ENCODE peak calls at places on chromosome 17, in ten cellular contexts. V is heart left ventricle, G is suprapubic skin, K is psoas muscle, X is hepatocyte, Z is H1, J is MM.1S, Q is fibroblast of lung, E is tibial artery, U is SJCRH30. D is an unnamed sample. For H3K27me3, the result is how much of the 10 kb centered on the place peaks cover.

GRCh38 chr17:78281249-78281865 is 49.9 kb downstream of the TMEM235 start:
- DNase-seq in V (no peak), G (no peak), K (no peak), X (peak), Z (no peak), J (no peak), Q (peak), E (no peak), U (no peak), D (no peak)

GRCh38 chr17:74647871-74648672 is 24.5 kb upstream of the CD300E start:
- DNase-seq in V (no peak), G (no peak), K (no peak), X (peak), Z (no peak), J (no peak), Q (no peak), E (no peak), U (no peak), D (no peak)

GRCh38 chr17:64056269-64057005 is 36.0 kb upstream of the ICAM2 start:
- DNase-seq in V (no peak), G (no peak), K (no peak), X (no peak), Z (peak), J (peak), Q (no peak), E (no peak), U (no peak), D (no peak)

GRCh38 chr17:51056813-51057510 is 63.7 kb downstream of the SPAG9 start:
- DNase-seq in V (no peak), G (no peak), K (peak), X (peak), Z (peak), J (peak), Q (peak), E (no peak), U (peak), D (peak)

GRCh38 chr17:46010597-46011186 is 11.6 kb downstream of the STH start:
- DNase-seq in V (peak), G (no peak), K (no peak), X (no peak), Z (no peak), J (no peak), Q (no peak), E (no peak), U (no peak), D (no peak)

GRCh38 chr17:76054112-76054476 is 18.2 kb downstream of the SRP68 start:
- DNase-seq in V (no peak), G (no peak), K (no peak), X (no peak), Z (no peak), J (no peak), Q (peak), E (no peak), U (no peak), D (peak)

GRCh38 chr17:50507871-50508572 is at the start of gene MYCBPAP:
- DNase-seq in V (peak), G (peak), K (peak), X (peak), Z (peak), J (peak), Q (peak), E (peak), U (no peak), D (no peak)

GRCh38 chr17:40224707-40225092 is 5.6 kb downstream of the WIPF2 start:
- DNase-seq in V (no peak), G (no peak), K (no peak), X (no peak), Z (no peak), J (no peak), Q (peak), E (peak), U (no peak), D (no peak)

GRCh38 chr17:40486513-40487370 is 14.7 kb downstream of the TNS4 start:
- DNase-seq in V (peak), G (no peak), K (no peak), X (no peak), Z (no peak), J (no peak), Q (peak), E (no peak), U (no peak), D (peak)

GRCh38 chr17:37086329-37086728 is 137.6 kb downstream of the AATF start:
- DNase-seq in V (no peak), G (no peak), K (no peak), X (no peak), Z (no peak), J (no peak), Q (no peak), E (no peak), U (no peak), D (no peak)

GRCh38 chr17:63973930-63974593 is 1.3 kb upstream of the SCN4A start:
- DNase-seq in V (no peak), G (no peak), K (peak), X (no peak), Z (no peak), J (no peak), Q (peak), E (no peak), U (peak), D (peak)

GRCh38 chr17:50542795-50543774 is 3.9 kb upstream of the SPATA20 start:
- DNase-seq in V (peak), G (no peak), K (no peak), X (peak), Z (no peak), J (no peak), Q (no peak), E (no peak), U (no peak), D (no peak)

GRCh38 chr17:66443601-66444000 is 141.2 kb downstream of the PRKCA start:
- DNase-seq in V (no peak), G (no peak), K (no peak), X (no peak), Z (no peak), J (no peak), Q (peak), E (no peak), U (no peak), D (no peak)

GRCh38 chr17:48551206-48551597 is 6.3 kb upstream of the HOXB2 start:
- DNase-seq in V (no peak), G (no peak), K (no peak), X (no peak), Z (no peak), J (no peak), Q (peak), E (no peak), U (no peak), D (no peak)

GRCh38 chr17:48547839-48548686 is 3.2 kb upstream of the HOXB2 start:
- DNase-seq in V (no peak), G (no peak), K (no peak), X (no peak), Z (no peak), J (no peak), Q (peak), E (no peak), U (no peak), D (no peak)

GRCh38 chr17:48548687-48549621 is 4.0 kb upstream of the HOXB2 start:
- DNase-seq in V (no peak), G (no peak), K (no peak), X (no peak), Z (no peak), J (no peak), Q (peak), E (no peak), U (no peak), D (no peak)

GRCh38 chr17:48550313-48551205 is 5.7 kb upstream of the HOXB2 start:
- DNase-seq in V (no peak), G (no peak), K (no peak), X (no peak), Z (no peak), J (no peak), Q (peak), E (no peak), U (no peak), D (no peak)

DNA sequence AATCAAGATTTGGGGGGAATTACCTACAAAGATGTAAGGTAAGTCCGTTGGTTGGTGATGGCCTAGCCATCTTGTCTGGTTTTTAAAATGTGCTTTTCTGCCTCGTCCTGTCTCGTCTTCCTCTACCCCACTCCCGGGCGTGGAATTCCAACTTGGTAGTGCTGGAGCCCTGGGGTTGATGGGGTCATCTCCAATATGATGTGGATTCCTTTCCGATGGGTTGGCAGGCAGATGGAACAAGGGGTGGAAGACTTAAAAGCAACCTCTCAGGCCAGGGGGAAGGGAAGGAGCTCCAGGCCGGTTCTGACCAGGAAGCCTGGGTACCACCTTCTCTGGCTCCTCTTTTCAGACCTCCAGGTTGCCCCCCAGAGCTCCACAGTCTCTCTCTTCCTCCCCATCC is 5.0 kb upstream of the HOXB2 start:
- DNase-seq in V (no peak), G (no peak), K (no peak), X (no peak), Z (no peak), J (no peak), Q (peak), E (no peak), U (no peak), D (no peak)
- H3K27me3 ChIP-seq in V (under half), G (under half), K (under half), X (half or more), Z (half or more), J (under half), Q (under half), E (under half), U (under half), D (under half)

GRCh38 chr17:6374271-6374691 is 60.6 kb downstream of the AIPL1 start:
- DNase-seq in V (no peak), G (no peak), K (no peak), X (peak), Z (no peak), J (no peak), Q (peak), E (no peak), U (no peak), D (no peak)
- H3K27me3 ChIP-seq in V (under half), G (under half), K (under half), X (under half), Z (under half), J (under half), Q (under half), E (under half), U (under half), D (under half)

GRCh38 chr17:81804559-81805399 is 829 bp downstream of the GCGR start:
- DNase-seq in V (no peak), G (no peak), K (no peak), X (no peak), Z (peak), J (no peak), Q (no peak), E (no peak), U (no peak), D (no peak)
- H3K27me3 ChIP-seq in V (under half), G (half or more), K (under half), X (half or more), Z (under half), J (half or more), Q (half or more), E (half or more), U (half or more), D (half or more)

GRCh38 chr17:72115789-72116520 is 4.9 kb upstream of the SOX9 start:
- DNase-seq in V (no peak), G (no peak), K (no peak), X (no peak), Z (peak), J (no peak), Q (no peak), E (no peak), U (no peak), D (no peak)
- H3K27me3 ChIP-seq in V (under half), G (half or more), K (under half), X (half or more), Z (under half), J (under half), Q (under half), E (under half), U (under half), D (under half)

DNA sequence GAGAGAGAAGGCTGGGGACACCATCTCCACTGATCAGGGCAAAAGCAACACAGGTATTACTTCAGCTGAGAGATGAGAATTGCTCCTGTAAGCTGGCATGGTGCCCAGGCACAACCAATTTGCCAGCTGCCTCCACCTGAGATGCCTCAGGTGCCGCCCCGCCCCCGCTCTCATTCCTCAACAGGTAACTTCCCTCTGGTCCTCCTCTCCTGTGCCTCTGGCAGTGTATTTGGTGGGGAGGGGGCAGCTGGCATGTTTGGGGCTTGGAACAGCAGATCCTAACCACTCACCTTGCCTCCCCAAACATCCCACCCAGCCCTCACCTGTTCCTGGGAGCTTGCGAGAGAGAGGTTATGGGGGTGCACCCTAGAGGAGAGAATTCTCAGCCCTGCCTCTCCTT is 2.9 kb upstream of the SRCIN1 start:
- DNase-seq in V (peak), G (no peak), K (no peak), X (no peak), Z (peak), J (peak), Q (no peak), E (no peak), U (no peak), D (no peak)
- H3K27me3 ChIP-seq in V (under half), G (half or more), K (under half), X (under half), Z (under half), J (half or more), Q (under half), E (half or more), U (under half), D (half or more)

GRCh38 chr17:47850373-47850691 is 631 bp downstream of the SP6 start:
- DNase-seq in V (no peak), G (no peak), K (no peak), X (no peak), Z (no peak), J (no peak), Q (no peak), E (no peak), U (no peak), D (no peak)
- H3K27me3 ChIP-seq in V (under half), G (half or more), K (under half), X (half or more), Z (half or more), J (half or more), Q (half or more), E (half or more), U (half or more), D (under half)